ENCODE peak calls at places on chromosomes 4 and X, in six cellular contexts. X is stomach, H is epithelial cell of esophagus, S is cardiac muscle cell, O is heart right ventricle, G is ovary. F is an unnamed sample.

GRCh38 chr4:57109847-57110634 is at the start of gene IGFBP7:
- DNase-seq in X (peak), H (peak), S (peak), O (peak), G (peak), F (no peak)

GRCh38 chrX:44898411-44899221 is 25.6 kb downstream of the KDM6A start:
- DNase-seq in X (peak), H (peak), S (no peak), O (no peak), G (no peak), F (no peak)

GRCh38 chr4:41155194-41155830 is 59.0 kb downstream of the APBB2 start:
- DNase-seq in X (no peak), H (peak), S (no peak), O (no peak), G (no peak), F (no peak)

GRCh38 chr4:116636917-116637316 is 448.5 kb downstream of the TRAM1L1 start:
- DNase-seq in X (no peak), H (no peak), S (no peak), O (no peak), G (no peak), F (no peak)

GRCh38 chr4:128225148-128225547 is 62.5 kb downstream of the PGRMC2 start:
- DNase-seq in X (no peak), H (no peak), S (peak), O (no peak), G (no peak), F (no peak)

GRCh38 chrX:115392031-115392430 is 102.5 kb downstream of the LUZP4 start:
- DNase-seq in X (no peak), H (peak), S (no peak), O (no peak), G (no peak), F (no peak)

GRCh38 chr4:146943691-146944375 is 1.8 kb downstream of the TTC29 start:
- DNase-seq in X (no peak), H (no peak), S (no peak), O (no peak), G (no peak), F (no peak)

GRCh38 chrX:155966876-155967275 is 30.6 kb upstream of the IL9R start:
- DNase-seq in X (no peak), H (peak), S (peak), O (no peak), G (no peak), F (no peak)

GRCh38 chrX:4550018-4550417 is 836.6 kb upstream of the PRKX start:
- DNase-seq in X (no peak), H (peak), S (peak), O (no peak), G (no peak), F (no peak)

GRCh38 chrX:134931550-134931949 is 59.2 kb upstream of the SMIM10 start:
- DNase-seq in X (no peak), H (no peak), S (no peak), O (no peak), G (no peak), F (no peak)

GRCh38 chrX:46279214-46279924 is 265.9 kb downstream of the ZNF674 start:
- DNase-seq in X (no peak), H (no peak), S (no peak), O (no peak), G (no peak), F (no peak)

GRCh38 chr4:5143940-5144339 is 92.7 kb downstream of the STK32B start:
- DNase-seq in X (no peak), H (peak), S (no peak), O (no peak), G (no peak), F (no peak)

GRCh38 chr4:39823193-39823592 is 125.3 kb downstream of the UBE2K start:
- DNase-seq in X (no peak), H (no peak), S (no peak), O (no peak), G (peak), F (no peak)

GRCh38 chr4:132982151-132982550 is 166.9 kb upstream of the PCDH10 start:
- DNase-seq in X (no peak), H (no peak), S (no peak), O (no peak), G (no peak), F (no peak)

GRCh38 chrX:28668957-28669356 is 81.7 kb downstream of the IL1RAPL1 start:
- DNase-seq in X (no peak), H (no peak), S (no peak), O (no peak), G (no peak), F (no peak)

GRCh38 chrX:2521092-2521926 is 20.5 kb upstream of the DHRSX start:
- DNase-seq in X (no peak), H (no peak), S (no peak), O (no peak), G (no peak), F (no peak)

GRCh38 chr4:175369087-175369486 is 443.0 kb downstream of the GPM6A start:
- DNase-seq in X (no peak), H (peak), S (no peak), O (no peak), G (no peak), F (peak)

GRCh38 chr4:161466321-161466720 is 697.5 kb downstream of the FSTL5 start:
- DNase-seq in X (no peak), H (no peak), S (no peak), O (no peak), G (no peak), F (no peak)

GRCh38 chrX:44974462-44974861 is 101.5 kb downstream of the KDM6A start:
- DNase-seq in X (no peak), H (peak), S (no peak), O (no peak), G (no peak), F (no peak)

GRCh38 chrX:105167233-105167632 is 53.3 kb downstream of the TEX13A start:
- DNase-seq in X (no peak), H (peak), S (no peak), O (no peak), G (no peak), F (no peak)

GRCh38 chrX:101229155-101229554 is 9.6 kb downstream of the DRP2 start:
- DNase-seq in X (no peak), H (peak), S (no peak), O (no peak), G (no peak), F (peak)

GRCh38 chrX:10619311-10620015 is 922 bp downstream of the MID1 start:
- DNase-seq in X (no peak), H (no peak), S (peak), O (no peak), G (no peak), F (no peak)

GRCh38 chr4:5517372-5517771 is 191.0 kb downstream of the EVC2 start:
- DNase-seq in X (no peak), H (no peak), S (no peak), O (no peak), G (no peak), F (no peak)

GRCh38 chr4:22730049-22730448 is 37.3 kb downstream of the GBA3 start:
- DNase-seq in X (no peak), H (no peak), S (no peak), O (no peak), G (no peak), F (no peak)
- H3K4me3 ChIP-seq in X (no peak), H (no peak), S (no peak), O (no peak), G (no peak), F (no peak)

GRCh38 chr4:93776386-93777080 is 52.0 kb upstream of the ATOH1 start:
- DNase-seq in X (no peak), H (peak), S (no peak), O (no peak), G (no peak), F (no peak)
- TF ChIP-seq CTCF in X (no peak), H (no peak), S (no peak), O (no peak), G (no peak), F (no peak)

GRCh38 chrX:32530802-32531403 is 680.4 kb downstream of the DMD start:
- DNase-seq in X (no peak), H (peak), S (peak), O (no peak), G (peak), F (no peak)
- H3K4me3 ChIP-seq in X (no peak), H (no peak), S (peak), O (no peak), G (no peak), F (no peak)

DNA sequence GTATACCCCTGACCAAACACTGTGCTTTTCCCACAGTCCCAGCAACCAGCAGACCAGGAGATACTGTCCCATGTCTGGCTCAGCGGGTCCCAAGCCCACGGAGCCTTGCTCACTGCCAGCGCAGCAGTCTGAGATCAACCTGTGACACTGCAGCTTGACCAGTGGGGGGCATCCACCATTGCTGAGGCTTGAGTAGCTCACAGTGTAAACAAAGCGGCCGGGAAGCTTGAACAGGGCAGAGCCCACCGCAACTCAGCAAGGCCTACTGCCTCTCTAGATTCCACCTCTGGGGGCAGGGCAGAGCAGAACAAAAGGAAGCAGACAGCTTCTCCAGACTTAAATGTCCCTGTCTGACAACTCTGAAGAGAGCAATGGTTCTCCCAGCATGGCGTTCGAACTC is 58.1 kb downstream of the SLC10A6 start:
- DNase-seq in X (no peak), H (no peak), S (no peak), O (no peak), G (no peak), F (no peak)
- TF ChIP-seq CTCF in X (no peak), H (no peak), S (no peak), O (no peak), G (no peak), F (no peak)

F was measured in HFF-Myc.